ENCODE peak calls at places on chromosomes 7 and 10, in four cellular contexts. Z is CD8-positive, alpha-beta memory T cell; P is stimulated activated CD4-positive, alpha-beta T cell treated with anti-CD3 and anti-CD28 coated beads, Interleukin-4, amount 100 ng/mL, for 48 hours; N is transverse colon. V is an unnamed sample.

GRCh38 chr7:84245831-84246230 is 51.2 kb upstream of the SEMA3A start:
- DNase-seq in Z (no peak), P (no peak), N (peak), V (no peak)

GRCh38 chr10:21516270-21517131 is 9.0 kb downstream of the SKIDA1 start:
- DNase-seq in Z (peak), P (no peak), N (peak), V (peak)

GRCh38 chr10:52318822-52319464 is 4.9 kb downstream of the DKK1 start:
- DNase-seq in Z (no peak), P (no peak), N (no peak), V (no peak)

GRCh38 chr10:99346247-99346646 is 17.1 kb downstream of the CNNM1 start:
- DNase-seq in Z (no peak), P (no peak), N (no peak), V (peak)

GRCh38 chr10:5373891-5374611 is 9.3 kb downstream of the UCN3 start:
- DNase-seq in Z (no peak), P (no peak), N (no peak), V (no peak)

GRCh38 chr10:6516277-6516676 is 63.8 kb downstream of the PRKCQ start:
- DNase-seq in Z (no peak), P (no peak), N (no peak), V (no peak)

GRCh38 chr7:6578114-6579084 is 1.1 kb downstream of the ZDHHC4 start:
- DNase-seq in Z (no peak), P (no peak), N (no peak), V (no peak)

GRCh38 chr10:80544316-80544953 is 6.7 kb downstream of the SH2D4B start:
- DNase-seq in Z (no peak), P (no peak), N (no peak), V (no peak)

GRCh38 chr7:108613147-108613948 is 43.7 kb downstream of the DNAJB9 start:
- DNase-seq in Z (peak), P (no peak), N (no peak), V (peak)

GRCh38 chr10:19499291-19499765 is 316.9 kb upstream of the PLXDC2 start:
- DNase-seq in Z (no peak), P (no peak), N (no peak), V (no peak)

GRCh38 chr7:141158562-141158961 is 84.7 kb downstream of the TMEM178B start:
- DNase-seq in Z (no peak), P (no peak), N (peak), V (no peak)